ENCODE peak calls at places on chromosomes 16 and 17, in four cellular contexts. U is EL; O is endothelial cell; L is effector CD4-positive, alpha-beta T cell. A is an unnamed sample.

GRCh38 chr17:51995797-51996403 is 162.6 kb downstream of the CA10 start:
- DNase-seq in U (peak), O (no peak), L (no peak), A (no peak)

GRCh38 chr17:951388-952132 is 28.0 kb downstream of the NXN start:
- DNase-seq in U (peak), O (peak), L (no peak), A (peak)

GRCh38 chr16:57479422-57480126 is 6.7 kb downstream of the DOK4 start:
- DNase-seq in U (peak), O (no peak), L (no peak), A (peak)

GRCh38 chr17:73625975-73626706 is 18.1 kb downstream of the SDK2 start:
- DNase-seq in U (no peak), O (no peak), L (no peak), A (no peak)

GRCh38 chr17:80311216-80311827 is 50.7 kb downstream of the RNF213 start:
- DNase-seq in U (no peak), O (no peak), L (no peak), A (no peak)

GRCh38 chr16:65832269-65832668 is 534.2 kb upstream of the CDH5 start:
- DNase-seq in U (no peak), O (no peak), L (no peak), A (no peak)

GRCh38 chr17:46821482-46822387 is 3.2 kb upstream of the WNT3 start:
- DNase-seq in U (no peak), O (no peak), L (no peak), A (no peak)

GRCh38 chr16:3472878-3473595 is 22.3 kb downstream of the C16orf90 start:
- DNase-seq in U (peak), O (no peak), L (no peak), A (peak)

GRCh38 chr17:49985310-49985990 is 9.6 kb downstream of the DLX3 start:
- DNase-seq in U (no peak), O (no peak), L (no peak), A (no peak)